ENCODE peak calls at places on chromosome 2, in four cellular contexts. One of them, this sample, is unnamed.

GRCh38 chr2:59184281-59185020 is 943.3 kb upstream of the FANCL start:
- DNase-seq in CD4-positive, alpha-beta memory T cell: no peak
- DNase-seq in lung: no peak
- DNase-seq in fibroblast of mammary gland: peak
- DNase-seq in this sample: no peak

GRCh38 chr2:97675714-97676113 is 6.2 kb downstream of the C2orf92 start:
- DNase-seq in CD4-positive, alpha-beta memory T cell: no peak
- DNase-seq in lung: no peak
- DNase-seq in fibroblast of mammary gland: no peak
- DNase-seq in this sample: no peak

GRCh38 chr2:172280820-172281454 is 146.4 kb upstream of the ITGA6 start:
- DNase-seq in lung: no peak
- DNase-seq in CD4-positive, alpha-beta memory T cell: no peak
- DNase-seq in fibroblast of mammary gland: no peak
- DNase-seq in this sample: no peak

GRCh38 chr2:207879536-207879935 is 109.8 kb upstream of the FZD5 start:
- DNase-seq in fibroblast of mammary gland: peak
- DNase-seq in CD4-positive, alpha-beta memory T cell: no peak
- DNase-seq in lung: no peak
- DNase-seq in this sample: no peak

GRCh38 chr2:74399785-74400184 is 19.7 kb upstream of the DCTN1 start:
- DNase-seq in CD4-positive, alpha-beta memory T cell: no peak
- DNase-seq in lung: no peak
- DNase-seq in fibroblast of mammary gland: peak
- DNase-seq in this sample: no peak

GRCh38 chr2:184551631-184552030 is 46.7 kb upstream of the ZNF804A start:
- DNase-seq in CD4-positive, alpha-beta memory T cell: no peak
- DNase-seq in lung: no peak
- DNase-seq in fibroblast of mammary gland: no peak
- DNase-seq in this sample: no peak

GRCh38 chr2:120398051-120398960 is 52.4 kb downstream of the INHBB start:
- DNase-seq in lung: no peak
- DNase-seq in CD4-positive, alpha-beta memory T cell: no peak
- DNase-seq in fibroblast of mammary gland: no peak
- DNase-seq in this sample: no peak

GRCh38 chr2:177147093-177147694 is 65.4 kb upstream of the HNRNPA3 start:
- DNase-seq in lung: no peak
- DNase-seq in CD4-positive, alpha-beta memory T cell: no peak
- DNase-seq in fibroblast of mammary gland: peak
- DNase-seq in this sample: peak

GRCh38 chr2:235659767-235660322 is 166.0 kb downstream of the AGAP1 start:
- DNase-seq in CD4-positive, alpha-beta memory T cell: no peak
- DNase-seq in fibroblast of mammary gland: peak
- DNase-seq in lung: no peak
- DNase-seq in this sample: no peak

GRCh38 chr2:219350938-219351280 is 18.4 kb upstream of the RESP18 start:
- DNase-seq in lung: no peak
- DNase-seq in fibroblast of mammary gland: no peak
- DNase-seq in CD4-positive, alpha-beta memory T cell: no peak
- DNase-seq in this sample: no peak

GRCh38 chr2:239157269-239157668 is 243.6 kb downstream of the HDAC4 start:
- DNase-seq in CD4-positive, alpha-beta memory T cell: no peak
- DNase-seq in lung: no peak
- DNase-seq in fibroblast of mammary gland: no peak
- DNase-seq in this sample: no peak

GRCh38 chr2:72141881-72142742 is 5.5 kb downstream of the CYP26B1 start:
- DNase-seq in CD4-positive, alpha-beta memory T cell: no peak
- DNase-seq in lung: no peak
- DNase-seq in fibroblast of mammary gland: no peak
- DNase-seq in this sample: no peak

GRCh38 chr2:190216829-190217228 is 102.8 kb downstream of the HIBCH start:
- DNase-seq in fibroblast of mammary gland: no peak
- DNase-seq in lung: no peak
- DNase-seq in CD4-positive, alpha-beta memory T cell: no peak
- DNase-seq in this sample: peak

GRCh38 chr2:230075988-230076631 is 7.4 kb upstream of the SLC16A14 start:
- DNase-seq in fibroblast of mammary gland: peak
- DNase-seq in CD4-positive, alpha-beta memory T cell: no peak
- DNase-seq in lung: no peak
- DNase-seq in this sample: no peak

GRCh38 chr2:70964133-70964532 is 14.3 kb upstream of the ANKRD53 start:
- DNase-seq in CD4-positive, alpha-beta memory T cell: no peak
- DNase-seq in lung: no peak
- DNase-seq in fibroblast of mammary gland: no peak
- DNase-seq in this sample: no peak

GRCh38 chr2:70965506-70965905 is 12.9 kb upstream of the ANKRD53 start:
- DNase-seq in lung: peak
- DNase-seq in CD4-positive, alpha-beta memory T cell: no peak
- DNase-seq in fibroblast of mammary gland: no peak
- DNase-seq in this sample: no peak

GRCh38 chr2:70962885-70963878 is 15.2 kb upstream of the ANKRD53 start:
- DNase-seq in CD4-positive, alpha-beta memory T cell: no peak
- DNase-seq in lung: peak
- DNase-seq in fibroblast of mammary gland: no peak
- DNase-seq in this sample: no peak

GRCh38 chr2:70966681-70967080 is 11.7 kb upstream of the ANKRD53 start:
- DNase-seq in fibroblast of mammary gland: no peak
- DNase-seq in lung: peak
- DNase-seq in CD4-positive, alpha-beta memory T cell: no peak
- DNase-seq in this sample: no peak

GRCh38 chr2:70964596-70965386 is 13.6 kb upstream of the ANKRD53 start:
- DNase-seq in fibroblast of mammary gland: peak
- DNase-seq in CD4-positive, alpha-beta memory T cell: peak
- DNase-seq in lung: peak
- DNase-seq in this sample: peak
- H3K4me3 ChIP-seq in fibroblast of mammary gland: peak
- H3K4me3 ChIP-seq in CD4-positive, alpha-beta memory T cell: no peak
- H3K4me3 ChIP-seq in lung: peak
- H3K4me3 ChIP-seq in this sample: peak

GRCh38 chr2:204317640-204318039 is 227.6 kb upstream of the PARD3B start:
- DNase-seq in fibroblast of mammary gland: no peak
- DNase-seq in lung: no peak
- DNase-seq in CD4-positive, alpha-beta memory T cell: no peak
- DNase-seq in this sample: no peak

GRCh38 chr2:204321027-204321800 is 224.1 kb upstream of the PARD3B start:
- DNase-seq in fibroblast of mammary gland: no peak
- DNase-seq in CD4-positive, alpha-beta memory T cell: no peak
- DNase-seq in lung: no peak
- DNase-seq in this sample: no peak

GRCh38 chr2:204313256-204313655 is 232.0 kb upstream of the PARD3B start:
- DNase-seq in fibroblast of mammary gland: no peak
- DNase-seq in lung: no peak
- DNase-seq in CD4-positive, alpha-beta memory T cell: no peak
- DNase-seq in this sample: no peak

GRCh38 chr2:204315236-204315662 is 230.0 kb upstream of the PARD3B start:
- DNase-seq in fibroblast of mammary gland: peak
- DNase-seq in lung: no peak
- DNase-seq in CD4-positive, alpha-beta memory T cell: no peak
- DNase-seq in this sample: no peak
- H3K4me3 ChIP-seq in fibroblast of mammary gland: no peak
- H3K4me3 ChIP-seq in lung: no peak
- H3K4me3 ChIP-seq in CD4-positive, alpha-beta memory T cell: no peak
- H3K4me3 ChIP-seq in this sample: no peak

GRCh38 chr2:88070055-88070454 is 2.4 kb downstream of the SMYD1 start:
- DNase-seq in lung: no peak
- DNase-seq in CD4-positive, alpha-beta memory T cell: no peak
- DNase-seq in fibroblast of mammary gland: no peak
- DNase-seq in this sample: no peak
- H3K4me3 ChIP-seq in lung: no peak
- H3K4me3 ChIP-seq in CD4-positive, alpha-beta memory T cell: no peak
- H3K4me3 ChIP-seq in fibroblast of mammary gland: no peak
- H3K4me3 ChIP-seq in this sample: no peak

GRCh38 chr2:168998609-168999211 is 32.4 kb downstream of the ABCB11 start:
- DNase-seq in CD4-positive, alpha-beta memory T cell: no peak
- DNase-seq in fibroblast of mammary gland: no peak
- DNase-seq in lung: no peak
- DNase-seq in this sample: no peak

GRCh38 chr2:168997794-168998193 is 33.3 kb downstream of the ABCB11 start:
- DNase-seq in fibroblast of mammary gland: peak
- DNase-seq in lung: no peak
- DNase-seq in CD4-positive, alpha-beta memory T cell: no peak
- DNase-seq in this sample: no peak

GRCh38 chr2:169001116-169001815 is 29.9 kb downstream of the ABCB11 start:
- DNase-seq in fibroblast of mammary gland: peak
- DNase-seq in lung: no peak
- DNase-seq in CD4-positive, alpha-beta memory T cell: no peak
- DNase-seq in this sample: no peak

GRCh38 chr2:169002151-169002738 is 28.9 kb downstream of the ABCB11 start:
- DNase-seq in CD4-positive, alpha-beta memory T cell: no peak
- DNase-seq in lung: no peak
- DNase-seq in fibroblast of mammary gland: no peak
- DNase-seq in this sample: no peak

GRCh38 chr2:168999668-169000213 is 31.4 kb downstream of the ABCB11 start:
- DNase-seq in CD4-positive, alpha-beta memory T cell: no peak
- DNase-seq in lung: no peak
- DNase-seq in fibroblast of mammary gland: peak
- DNase-seq in this sample: no peak
- H3K4me3 ChIP-seq in CD4-positive, alpha-beta memory T cell: no peak
- H3K4me3 ChIP-seq in lung: no peak
- H3K4me3 ChIP-seq in fibroblast of mammary gland: no peak
- H3K4me3 ChIP-seq in this sample: no peak

GRCh38 chr2:109467701-109468100 is 146.1 kb downstream of the SEPTIN10 start:
- DNase-seq in CD4-positive, alpha-beta memory T cell: no peak
- DNase-seq in fibroblast of mammary gland: no peak
- DNase-seq in lung: no peak
- DNase-seq in this sample: no peak
- H3K4me3 ChIP-seq in CD4-positive, alpha-beta memory T cell: no peak
- H3K4me3 ChIP-seq in fibroblast of mammary gland: no peak
- H3K4me3 ChIP-seq in lung: no peak
- H3K4me3 ChIP-seq in this sample: no peak

DNA sequence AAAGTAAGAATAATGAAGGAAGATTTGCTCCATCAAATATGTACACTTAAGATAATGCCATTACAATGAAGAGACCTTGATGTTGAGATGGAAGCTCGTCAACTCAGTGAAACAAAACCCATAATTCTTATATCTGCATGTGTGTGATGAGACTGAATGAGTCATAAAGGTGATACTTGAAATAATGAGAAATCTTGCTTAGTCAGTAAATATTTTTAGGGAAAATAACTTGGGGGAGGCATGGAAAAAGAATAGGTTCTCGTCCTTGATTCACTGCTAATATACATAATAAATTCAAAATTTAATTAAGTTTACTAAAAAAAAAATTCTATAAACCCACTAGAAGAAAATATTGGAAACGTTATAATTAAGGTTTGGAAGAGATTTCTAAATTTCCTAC is 75.2 kb downstream of the TRIB2 start:
- DNase-seq in CD4-positive, alpha-beta memory T cell: no peak
- DNase-seq in fibroblast of mammary gland: no peak
- DNase-seq in lung: no peak
- DNase-seq in this sample: no peak
- H3K4me3 ChIP-seq in CD4-positive, alpha-beta memory T cell: no peak
- H3K4me3 ChIP-seq in fibroblast of mammary gland: no peak
- H3K4me3 ChIP-seq in lung: no peak
- H3K4me3 ChIP-seq in this sample: no peak

DNA sequence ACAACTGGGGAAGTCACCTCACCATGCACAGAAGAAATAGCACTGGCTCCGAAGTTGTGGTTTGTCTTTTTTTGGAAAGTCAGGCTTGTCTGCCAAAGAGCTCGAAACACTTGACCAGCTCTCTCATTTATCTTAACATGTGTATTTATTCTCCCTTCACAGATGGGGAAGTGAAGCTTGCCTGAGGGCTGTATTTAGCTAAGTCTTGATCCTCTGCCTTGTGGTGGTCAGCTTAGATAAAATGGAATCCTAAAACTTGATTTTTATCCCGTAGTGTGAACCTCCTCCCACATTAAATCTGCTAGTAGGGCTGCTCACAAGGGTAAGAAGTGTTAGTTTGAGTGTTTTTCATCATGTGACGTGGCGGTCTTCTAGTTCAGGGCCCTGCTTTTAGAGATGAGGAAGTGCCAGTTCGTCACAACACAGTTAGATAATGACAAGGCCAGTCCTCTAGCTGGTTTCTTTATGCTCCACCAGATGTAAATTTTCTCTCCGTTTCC is 89.7 kb downstream of the TMEM247 start:
- DNase-seq in CD4-positive, alpha-beta memory T cell: no peak
- DNase-seq in lung: no peak
- DNase-seq in fibroblast of mammary gland: no peak
- DNase-seq in this sample: peak
- H3K4me3 ChIP-seq in CD4-positive, alpha-beta memory T cell: no peak
- H3K4me3 ChIP-seq in lung: no peak
- H3K4me3 ChIP-seq in fibroblast of mammary gland: no peak
- H3K4me3 ChIP-seq in this sample: no peak

This sample was measured in GM06990.